ENCODE peak calls at places on chromosomes 11 and 22, in eight cellular contexts. One of them, this sample, is unnamed.
A peak's percentile ranks its signal among the peaks of the same experiment; 100 is the strongest.

GRCh38 chr11:111230122-111230465 is 15.4 kb upstream of the POU2AF2 start:
- DNase-seq in stimulated activated CD8-positive, alpha-beta memory T cell treated with anti-CD3 and anti-CD28 coated beads, Interleukin-15, amount 100 ng/mL, for 24 hours: no peak
- DNase-seq in IMR-90: no peak
- DNase-seq in GM04503: no peak
- DNase-seq in cardiac septum: no peak
- DNase-seq in activated CD4-positive, alpha-beta T cell treated with anti-CD3 and anti-CD28 coated beads, Interleukin-2, amount 50 U/mL, for 48 hours: no peak
- DNase-seq in GM10248: no peak
- DNase-seq in retina: no peak
- DNase-seq in this sample: no peak

GRCh38 chr11:117511981-117512448 is 184.4 kb downstream of the CEP164 start:
- DNase-seq in stimulated activated CD8-positive, alpha-beta memory T cell treated with anti-CD3 and anti-CD28 coated beads, Interleukin-15, amount 100 ng/mL, for 24 hours: no peak
- DNase-seq in IMR-90: no peak
- DNase-seq in GM04503: no peak
- DNase-seq in cardiac septum: no peak
- DNase-seq in activated CD4-positive, alpha-beta T cell treated with anti-CD3 and anti-CD28 coated beads, Interleukin-2, amount 50 U/mL, for 48 hours: no peak
- DNase-seq in GM10248: no peak
- DNase-seq in retina: no peak
- DNase-seq in this sample: no peak

GRCh38 chr11:19258651-19259230 is 18.0 kb upstream of the E2F8 start:
- DNase-seq in stimulated activated CD8-positive, alpha-beta memory T cell treated with anti-CD3 and anti-CD28 coated beads, Interleukin-15, amount 100 ng/mL, for 24 hours: no peak
- DNase-seq in IMR-90: no peak
- DNase-seq in GM04503: no peak
- DNase-seq in cardiac septum: no peak
- DNase-seq in activated CD4-positive, alpha-beta T cell treated with anti-CD3 and anti-CD28 coated beads, Interleukin-2, amount 50 U/mL, for 48 hours: no peak
- DNase-seq in GM10248: no peak
- DNase-seq in retina: peak; percentile 80
- DNase-seq in this sample: no peak

GRCh38 chr11:110133182-110133581 is 40.0 kb downstream of the ZC3H12C start:
- DNase-seq in stimulated activated CD8-positive, alpha-beta memory T cell treated with anti-CD3 and anti-CD28 coated beads, Interleukin-15, amount 100 ng/mL, for 24 hours: no peak
- DNase-seq in IMR-90: no peak
- DNase-seq in GM04503: no peak
- DNase-seq in cardiac septum: no peak
- DNase-seq in activated CD4-positive, alpha-beta T cell treated with anti-CD3 and anti-CD28 coated beads, Interleukin-2, amount 50 U/mL, for 48 hours: no peak
- DNase-seq in GM10248: no peak
- DNase-seq in retina: no peak
- DNase-seq in this sample: no peak

GRCh38 chr11:120182357-120182756 is 28.5 kb upstream of the OAF start:
- DNase-seq in stimulated activated CD8-positive, alpha-beta memory T cell treated with anti-CD3 and anti-CD28 coated beads, Interleukin-15, amount 100 ng/mL, for 24 hours: no peak
- DNase-seq in IMR-90: no peak
- DNase-seq in GM04503: no peak
- DNase-seq in cardiac septum: peak; percentile 26
- DNase-seq in activated CD4-positive, alpha-beta T cell treated with anti-CD3 and anti-CD28 coated beads, Interleukin-2, amount 50 U/mL, for 48 hours: no peak
- DNase-seq in GM10248: no peak
- DNase-seq in retina: no peak
- DNase-seq in this sample: no peak

GRCh38 chr22:28142361-28142801 is 223.3 kb upstream of the PITPNB start:
- DNase-seq in stimulated activated CD8-positive, alpha-beta memory T cell treated with anti-CD3 and anti-CD28 coated beads, Interleukin-15, amount 100 ng/mL, for 24 hours: no peak
- DNase-seq in IMR-90: peak; percentile 85
- DNase-seq in GM04503: peak; percentile 96
- DNase-seq in cardiac septum: no peak
- DNase-seq in activated CD4-positive, alpha-beta T cell treated with anti-CD3 and anti-CD28 coated beads, Interleukin-2, amount 50 U/mL, for 48 hours: no peak
- DNase-seq in GM10248: no peak
- DNase-seq in retina: peak; percentile 73
- DNase-seq in this sample: peak; percentile 91

GRCh38 chr22:31625661-31626426 is 36.2 kb downstream of the PISD start:
- DNase-seq in stimulated activated CD8-positive, alpha-beta memory T cell treated with anti-CD3 and anti-CD28 coated beads, Interleukin-15, amount 100 ng/mL, for 24 hours: no peak
- DNase-seq in IMR-90: peak; percentile 19
- DNase-seq in GM04503: no peak
- DNase-seq in cardiac septum: no peak
- DNase-seq in activated CD4-positive, alpha-beta T cell treated with anti-CD3 and anti-CD28 coated beads, Interleukin-2, amount 50 U/mL, for 48 hours: no peak
- DNase-seq in GM10248: no peak
- DNase-seq in retina: peak; percentile 92
- DNase-seq in this sample: peak; percentile 50

GRCh38 chr11:134036484-134037092 is 32.3 kb upstream of the JAM3 start:
- DNase-seq in stimulated activated CD8-positive, alpha-beta memory T cell treated with anti-CD3 and anti-CD28 coated beads, Interleukin-15, amount 100 ng/mL, for 24 hours: no peak
- DNase-seq in IMR-90: no peak
- DNase-seq in GM04503: no peak
- DNase-seq in cardiac septum: no peak
- DNase-seq in activated CD4-positive, alpha-beta T cell treated with anti-CD3 and anti-CD28 coated beads, Interleukin-2, amount 50 U/mL, for 48 hours: peak; percentile 23
- DNase-seq in GM10248: no peak
- DNase-seq in retina: no peak
- DNase-seq in this sample: peak; percentile 55

GRCh38 chr22:30459206-30460052 is 12.4 kb downstream of the SEC14L3 start:
- DNase-seq in stimulated activated CD8-positive, alpha-beta memory T cell treated with anti-CD3 and anti-CD28 coated beads, Interleukin-15, amount 100 ng/mL, for 24 hours: no peak
- DNase-seq in IMR-90: peak; percentile 26
- DNase-seq in GM04503: no peak
- DNase-seq in cardiac septum: no peak
- DNase-seq in activated CD4-positive, alpha-beta T cell treated with anti-CD3 and anti-CD28 coated beads, Interleukin-2, amount 50 U/mL, for 48 hours: no peak
- DNase-seq in GM10248: no peak
- DNase-seq in retina: no peak
- DNase-seq in this sample: peak; percentile 32

GRCh38 chr11:44090539-44090938 is 4.9 kb upstream of the EXT2 start:
- DNase-seq in stimulated activated CD8-positive, alpha-beta memory T cell treated with anti-CD3 and anti-CD28 coated beads, Interleukin-15, amount 100 ng/mL, for 24 hours: no peak
- DNase-seq in IMR-90: no peak
- DNase-seq in GM04503: no peak
- DNase-seq in cardiac septum: no peak
- DNase-seq in activated CD4-positive, alpha-beta T cell treated with anti-CD3 and anti-CD28 coated beads, Interleukin-2, amount 50 U/mL, for 48 hours: no peak
- DNase-seq in GM10248: no peak
- DNase-seq in retina: no peak
- DNase-seq in this sample: no peak

GRCh38 chr11:68398870-68399865 is 61.4 kb upstream of the PPP6R3 start:
- DNase-seq in stimulated activated CD8-positive, alpha-beta memory T cell treated with anti-CD3 and anti-CD28 coated beads, Interleukin-15, amount 100 ng/mL, for 24 hours: no peak
- DNase-seq in IMR-90: no peak
- DNase-seq in GM04503: no peak
- DNase-seq in cardiac septum: peak; percentile 87
- DNase-seq in activated CD4-positive, alpha-beta T cell treated with anti-CD3 and anti-CD28 coated beads, Interleukin-2, amount 50 U/mL, for 48 hours: no peak
- DNase-seq in GM10248: no peak
- DNase-seq in retina: no peak
- DNase-seq in this sample: no peak

GRCh38 chr11:73365352-73366264 is 10.6 kb upstream of the RELT start:
- DNase-seq in stimulated activated CD8-positive, alpha-beta memory T cell treated with anti-CD3 and anti-CD28 coated beads, Interleukin-15, amount 100 ng/mL, for 24 hours: no peak
- DNase-seq in IMR-90: no peak
- DNase-seq in GM04503: no peak
- DNase-seq in cardiac septum: no peak
- DNase-seq in activated CD4-positive, alpha-beta T cell treated with anti-CD3 and anti-CD28 coated beads, Interleukin-2, amount 50 U/mL, for 48 hours: no peak
- DNase-seq in GM10248: no peak
- DNase-seq in retina: no peak
- DNase-seq in this sample: no peak

GRCh38 chr11:1165256-1166041 is 7.7 kb downstream of the MUC5AC start:
- DNase-seq in stimulated activated CD8-positive, alpha-beta memory T cell treated with anti-CD3 and anti-CD28 coated beads, Interleukin-15, amount 100 ng/mL, for 24 hours: no peak
- DNase-seq in IMR-90: no peak
- DNase-seq in GM04503: no peak
- DNase-seq in cardiac septum: no peak
- DNase-seq in activated CD4-positive, alpha-beta T cell treated with anti-CD3 and anti-CD28 coated beads, Interleukin-2, amount 50 U/mL, for 48 hours: no peak
- DNase-seq in GM10248: peak; percentile 10
- DNase-seq in retina: no peak
- DNase-seq in this sample: no peak

GRCh38 chr11:110529043-110529442 is 99.3 kb downstream of the FDX1 start:
- DNase-seq in stimulated activated CD8-positive, alpha-beta memory T cell treated with anti-CD3 and anti-CD28 coated beads, Interleukin-15, amount 100 ng/mL, for 24 hours: no peak
- DNase-seq in IMR-90: no peak
- DNase-seq in GM04503: no peak
- DNase-seq in cardiac septum: no peak
- DNase-seq in activated CD4-positive, alpha-beta T cell treated with anti-CD3 and anti-CD28 coated beads, Interleukin-2, amount 50 U/mL, for 48 hours: no peak
- DNase-seq in GM10248: no peak
- DNase-seq in retina: no peak
- DNase-seq in this sample: peak; percentile 17

GRCh38 chr22:41197808-41198585 is 7.1 kb upstream of the L3MBTL2 start:
- DNase-seq in stimulated activated CD8-positive, alpha-beta memory T cell treated with anti-CD3 and anti-CD28 coated beads, Interleukin-15, amount 100 ng/mL, for 24 hours: no peak
- DNase-seq in IMR-90: no peak
- DNase-seq in GM04503: no peak
- DNase-seq in cardiac septum: no peak
- DNase-seq in activated CD4-positive, alpha-beta T cell treated with anti-CD3 and anti-CD28 coated beads, Interleukin-2, amount 50 U/mL, for 48 hours: peak; percentile 66
- DNase-seq in GM10248: no peak
- DNase-seq in retina: peak; percentile 47
- DNase-seq in this sample: peak; percentile 63